ENCODE peak calls at places on chromosomes 11 and 22, in five cellular contexts. One of them, this sample, is unnamed.

GRCh38 chr11:208917-209260 is 1.4 kb downstream of the RIC8A start:
- DNase-seq in IMR-90: no peak
- DNase-seq in mesenchymal stem cell: no peak
- DNase-seq in neuronal stem cell: no peak
- DNase-seq in H1: no peak
- DNase-seq in this sample: no peak

GRCh38 chr11:68667511-68668253 is 16.7 kb upstream of the GAL start:
- DNase-seq in IMR-90: no peak
- DNase-seq in mesenchymal stem cell: no peak
- DNase-seq in neuronal stem cell: no peak
- DNase-seq in H1: no peak
- DNase-seq in this sample: no peak

GRCh38 chr11:2734181-2735052 is 34.6 kb upstream of the KCNQ1OT1 start:
- DNase-seq in IMR-90: peak
- DNase-seq in mesenchymal stem cell: no peak
- DNase-seq in neuronal stem cell: no peak
- DNase-seq in H1: no peak
- DNase-seq in this sample: no peak

GRCh38 chr11:132872223-132872622 is 660.1 kb downstream of the OPCML start:
- DNase-seq in IMR-90: no peak
- DNase-seq in mesenchymal stem cell: no peak
- DNase-seq in neuronal stem cell: no peak
- DNase-seq in H1: no peak
- DNase-seq in this sample: no peak

GRCh38 chr22:37260939-37261338 is 16.9 kb upstream of the RAC2 start:
- DNase-seq in IMR-90: peak
- DNase-seq in mesenchymal stem cell: peak
- DNase-seq in neuronal stem cell: peak
- DNase-seq in H1: peak
- DNase-seq in this sample: peak

GRCh38 chr11:64078294-64078693 is 42.6 kb downstream of the FLRT1 start:
- DNase-seq in IMR-90: no peak
- DNase-seq in mesenchymal stem cell: no peak
- DNase-seq in neuronal stem cell: no peak
- DNase-seq in H1: no peak
- DNase-seq in this sample: no peak

GRCh38 chr22:24503137-24503850 is 8.2 kb downstream of the UPB1 start:
- DNase-seq in IMR-90: peak
- DNase-seq in mesenchymal stem cell: peak
- DNase-seq in neuronal stem cell: no peak
- DNase-seq in H1: peak
- DNase-seq in this sample: peak

GRCh38 chr11:119187123-119187892 is 2.0 kb downstream of the NHERF4 start:
- DNase-seq in IMR-90: no peak
- DNase-seq in mesenchymal stem cell: no peak
- DNase-seq in neuronal stem cell: no peak
- DNase-seq in H1: no peak
- DNase-seq in this sample: no peak

GRCh38 chr11:117884994-117885393 is 8.5 kb upstream of the FXYD6 start:
- DNase-seq in IMR-90: peak
- DNase-seq in mesenchymal stem cell: peak
- DNase-seq in neuronal stem cell: no peak
- DNase-seq in H1: peak
- DNase-seq in this sample: no peak

GRCh38 chr11:10906521-10906920 is 48.7 kb upstream of the ZBED5 start:
- DNase-seq in IMR-90: peak
- DNase-seq in mesenchymal stem cell: peak
- DNase-seq in neuronal stem cell: no peak
- DNase-seq in H1: no peak
- DNase-seq in this sample: no peak

GRCh38 chr22:41831828-41832552 is 915 bp upstream of the SREBF2 start:
- DNase-seq in IMR-90: peak
- DNase-seq in mesenchymal stem cell: no peak
- DNase-seq in neuronal stem cell: peak
- DNase-seq in H1: no peak
- DNase-seq in this sample: no peak

GRCh38 chr11:64065712-64066111 is 30.0 kb downstream of the FLRT1 start:
- DNase-seq in IMR-90: no peak
- DNase-seq in mesenchymal stem cell: no peak
- DNase-seq in neuronal stem cell: no peak
- DNase-seq in H1: no peak
- DNase-seq in this sample: no peak

GRCh38 chr11:100445231-100445735 is 241.8 kb upstream of the ARHGAP42 start:
- DNase-seq in IMR-90: no peak
- DNase-seq in mesenchymal stem cell: no peak
- DNase-seq in neuronal stem cell: no peak
- DNase-seq in H1: no peak
- DNase-seq in this sample: peak

GRCh38 chr22:30575011-30575671 is 676 bp upstream of the GAL3ST1 start:
- DNase-seq in IMR-90: peak
- DNase-seq in mesenchymal stem cell: peak
- DNase-seq in neuronal stem cell: no peak
- DNase-seq in H1: no peak
- DNase-seq in this sample: peak

GRCh38 chr11:2857918-2858317 is 27.7 kb downstream of the CDKN1C start:
- DNase-seq in IMR-90: no peak
- DNase-seq in mesenchymal stem cell: no peak
- DNase-seq in neuronal stem cell: no peak
- DNase-seq in H1: no peak
- DNase-seq in this sample: no peak

GRCh38 chr11:123491241-123491640 is 61.2 kb downstream of the GRAMD1B start:
- DNase-seq in IMR-90: no peak
- DNase-seq in mesenchymal stem cell: no peak
- DNase-seq in neuronal stem cell: no peak
- DNase-seq in H1: no peak
- DNase-seq in this sample: no peak

GRCh38 chr22:25510926-25511325 is 53.5 kb upstream of the GRK3 start:
- DNase-seq in IMR-90: no peak
- DNase-seq in mesenchymal stem cell: no peak
- DNase-seq in neuronal stem cell: no peak
- DNase-seq in H1: no peak
- DNase-seq in this sample: no peak

GRCh38 chr11:13367115-13367514 is 89.5 kb downstream of the BMAL1 start:
- DNase-seq in IMR-90: no peak
- DNase-seq in mesenchymal stem cell: no peak
- DNase-seq in neuronal stem cell: no peak
- DNase-seq in H1: no peak
- DNase-seq in this sample: no peak

GRCh38 chr11:85822814-85823213 is 11.9 kb upstream of the SYTL2 start:
- DNase-seq in IMR-90: peak
- DNase-seq in mesenchymal stem cell: peak
- DNase-seq in neuronal stem cell: no peak
- DNase-seq in H1: no peak
- DNase-seq in this sample: no peak

DNA sequence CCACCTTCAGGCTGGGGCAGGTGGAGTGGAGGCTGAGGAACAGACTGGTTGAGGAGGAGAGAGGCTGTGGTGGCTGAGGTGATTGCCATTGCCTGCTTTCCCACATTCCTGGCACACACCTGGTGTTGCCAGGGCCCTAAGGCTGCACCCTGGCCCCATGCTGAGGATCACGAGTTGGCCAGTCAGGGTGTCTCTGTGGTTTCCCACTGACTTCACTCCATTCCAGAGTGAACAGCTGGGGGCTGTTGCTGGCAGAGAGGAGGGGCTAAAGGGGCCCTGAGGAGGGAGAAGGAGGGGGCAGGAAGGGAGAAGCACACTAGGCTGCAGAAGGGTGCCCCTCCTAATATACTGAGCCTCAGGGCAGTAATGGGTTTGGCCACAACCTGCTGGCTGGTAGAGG is 1.8 kb downstream of the TMEM86A start:
- DNase-seq in IMR-90: peak
- DNase-seq in mesenchymal stem cell: peak
- DNase-seq in neuronal stem cell: no peak
- DNase-seq in H1: no peak
- DNase-seq in this sample: no peak
- H2AK5ac ChIP-seq in IMR-90: no peak
- H2AK5ac ChIP-seq in mesenchymal stem cell: no peak
- H2AK5ac ChIP-seq in neuronal stem cell: peak
- H2AK5ac ChIP-seq in H1: no peak
- H2AK5ac ChIP-seq in this sample: no peak

GRCh38 chr22:40491990-40492631 is 121.7 kb downstream of the SGSM3 start:
- DNase-seq in IMR-90: peak
- DNase-seq in mesenchymal stem cell: peak
- DNase-seq in neuronal stem cell: no peak
- DNase-seq in H1: no peak
- DNase-seq in this sample: no peak
- H3K4me3 ChIP-seq in IMR-90: no peak
- H3K4me3 ChIP-seq in mesenchymal stem cell: no peak
- H3K4me3 ChIP-seq in neuronal stem cell: no peak
- H3K4me3 ChIP-seq in H1: no peak
- H3K4me3 ChIP-seq in this sample: no peak

GRCh38 chr11:69703711-69704507 is at the start of gene FGF19:
- DNase-seq in IMR-90: no peak
- DNase-seq in mesenchymal stem cell: peak
- DNase-seq in neuronal stem cell: no peak
- DNase-seq in H1: peak
- DNase-seq in this sample: peak
- H2BK15ac ChIP-seq in IMR-90: no peak
- H2BK15ac ChIP-seq in mesenchymal stem cell: no peak
- H2BK15ac ChIP-seq in neuronal stem cell: peak
- H2BK15ac ChIP-seq in H1: peak
- H2BK15ac ChIP-seq in this sample: no peak

GRCh38 chr11:70243912-70244652 is 26.4 kb upstream of the PPFIA1 start:
- DNase-seq in IMR-90: no peak
- DNase-seq in mesenchymal stem cell: peak
- DNase-seq in neuronal stem cell: no peak
- DNase-seq in H1: no peak
- DNase-seq in this sample: no peak
- H2AK5ac ChIP-seq in IMR-90: peak
- H2AK5ac ChIP-seq in mesenchymal stem cell: no peak
- H2AK5ac ChIP-seq in neuronal stem cell: no peak
- H2AK5ac ChIP-seq in H1: no peak
- H2AK5ac ChIP-seq in this sample: no peak

DNA sequence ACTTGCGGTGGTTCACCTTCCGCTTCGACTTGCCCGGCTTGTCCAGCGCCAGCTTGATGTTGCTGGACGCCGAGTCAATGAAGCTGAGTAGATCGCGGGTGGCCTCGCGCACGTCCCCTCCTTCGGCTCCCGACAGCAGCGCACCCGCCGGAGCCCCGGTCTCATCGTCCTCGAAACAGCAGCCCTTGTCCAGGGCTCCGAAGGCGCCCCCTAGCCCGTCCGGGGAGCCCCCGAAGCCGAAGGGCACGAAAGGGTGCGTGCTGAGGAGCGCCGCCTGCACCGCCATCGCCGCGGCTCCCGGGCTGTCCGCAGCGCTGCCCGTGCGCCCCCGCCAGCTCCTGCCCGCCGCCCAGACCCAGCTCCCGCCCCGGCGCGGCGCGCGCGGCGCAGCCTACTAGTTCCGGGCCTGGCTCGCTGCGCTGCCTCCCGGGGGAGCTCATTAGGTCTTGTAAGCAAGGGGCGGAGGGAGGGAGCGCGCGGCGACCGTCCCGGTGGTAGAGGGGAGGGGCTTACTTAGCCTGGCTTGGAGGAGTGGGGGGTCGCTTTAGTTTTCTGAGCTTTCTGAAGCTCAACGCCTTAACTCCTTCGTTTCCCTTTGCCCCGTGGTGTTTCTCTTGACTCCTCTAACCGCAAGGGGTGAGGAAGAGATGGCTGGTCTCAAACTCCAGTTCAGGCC is at the start of gene FAM181B:
- DNase-seq in IMR-90: no peak
- DNase-seq in mesenchymal stem cell: peak
- DNase-seq in neuronal stem cell: peak
- DNase-seq in H1: peak
- DNase-seq in this sample: peak
- H3K4me3 ChIP-seq in IMR-90: peak
- H3K4me3 ChIP-seq in mesenchymal stem cell: peak
- H3K4me3 ChIP-seq in neuronal stem cell: peak
- H3K4me3 ChIP-seq in H1: peak
- H3K4me3 ChIP-seq in this sample: peak